ENCODE peak calls at places on chromosomes 13 and 19, in six cellular contexts. One of them, this sample, is unnamed.

GRCh38 chr13:111415216-111415615 is 94.8 kb downstream of the TEX29 start:
- DNase-seq in central memory CD4-positive, alpha-beta T cell: no peak
- DNase-seq in progenitor cell of endocrine pancreas: no peak
- DNase-seq in cardiac fibroblast: no peak
- DNase-seq in stimulated activated CD8-positive, alpha-beta memory T cell treated with anti-CD3 and anti-CD28 coated beads, Interleukin-15, amount 100 ng/mL, for 4 hours: no peak
- DNase-seq in H9: no peak
- DNase-seq in this sample: no peak

GRCh38 chr19:35153701-35154534 is 617 bp upstream of the FXYD5 start:
- DNase-seq in central memory CD4-positive, alpha-beta T cell: peak; percentile 63
- DNase-seq in progenitor cell of endocrine pancreas: peak; percentile 41
- DNase-seq in cardiac fibroblast: peak; percentile 34
- DNase-seq in stimulated activated CD8-positive, alpha-beta memory T cell treated with anti-CD3 and anti-CD28 coated beads, Interleukin-15, amount 100 ng/mL, for 4 hours: peak; percentile 52
- DNase-seq in H9: peak; percentile 71
- DNase-seq in this sample: no peak

GRCh38 chr19:11378319-11379189 is 4.1 kb downstream of the SWSAP1 start:
- DNase-seq in central memory CD4-positive, alpha-beta T cell: no peak
- DNase-seq in progenitor cell of endocrine pancreas: peak; percentile 63
- DNase-seq in cardiac fibroblast: peak; percentile 48
- DNase-seq in stimulated activated CD8-positive, alpha-beta memory T cell treated with anti-CD3 and anti-CD28 coated beads, Interleukin-15, amount 100 ng/mL, for 4 hours: no peak
- DNase-seq in H9: peak; percentile 82
- DNase-seq in this sample: peak; percentile 79

GRCh38 chr19:15280915-15281683 is 48.9 kb upstream of the EPHX3 start:
- DNase-seq in central memory CD4-positive, alpha-beta T cell: no peak
- DNase-seq in progenitor cell of endocrine pancreas: no peak
- DNase-seq in cardiac fibroblast: peak; percentile 88
- DNase-seq in stimulated activated CD8-positive, alpha-beta memory T cell treated with anti-CD3 and anti-CD28 coated beads, Interleukin-15, amount 100 ng/mL, for 4 hours: no peak
- DNase-seq in H9: no peak
- DNase-seq in this sample: peak; percentile 69

GRCh38 chr19:2759392-2759791 is 19.6 kb upstream of the SLC39A3 start:
- DNase-seq in central memory CD4-positive, alpha-beta T cell: no peak
- DNase-seq in progenitor cell of endocrine pancreas: no peak
- DNase-seq in cardiac fibroblast: no peak
- DNase-seq in stimulated activated CD8-positive, alpha-beta memory T cell treated with anti-CD3 and anti-CD28 coated beads, Interleukin-15, amount 100 ng/mL, for 4 hours: no peak
- DNase-seq in H9: no peak
- DNase-seq in this sample: no peak

GRCh38 chr13:26721251-26721939 is 39.2 kb downstream of the GPR12 start:
- DNase-seq in central memory CD4-positive, alpha-beta T cell: peak; percentile 40
- DNase-seq in progenitor cell of endocrine pancreas: no peak
- DNase-seq in cardiac fibroblast: no peak
- DNase-seq in stimulated activated CD8-positive, alpha-beta memory T cell treated with anti-CD3 and anti-CD28 coated beads, Interleukin-15, amount 100 ng/mL, for 4 hours: peak; percentile 3
- DNase-seq in H9: no peak
- DNase-seq in this sample: no peak

GRCh38 chr13:27526516-27526915 is 76.2 kb upstream of the MTIF3 start:
- DNase-seq in central memory CD4-positive, alpha-beta T cell: no peak
- DNase-seq in progenitor cell of endocrine pancreas: no peak
- DNase-seq in cardiac fibroblast: no peak
- DNase-seq in stimulated activated CD8-positive, alpha-beta memory T cell treated with anti-CD3 and anti-CD28 coated beads, Interleukin-15, amount 100 ng/mL, for 4 hours: no peak
- DNase-seq in H9: no peak
- DNase-seq in this sample: no peak

GRCh38 chr19:31356587-31357314 is 7.5 kb upstream of the TSHZ3 start:
- DNase-seq in central memory CD4-positive, alpha-beta T cell: peak; percentile 46
- DNase-seq in progenitor cell of endocrine pancreas: no peak
- DNase-seq in cardiac fibroblast: no peak
- DNase-seq in stimulated activated CD8-positive, alpha-beta memory T cell treated with anti-CD3 and anti-CD28 coated beads, Interleukin-15, amount 100 ng/mL, for 4 hours: no peak
- DNase-seq in H9: peak; percentile 77
- DNase-seq in this sample: no peak

GRCh38 chr13:102591988-102592781 is 4.6 kb upstream of the TPP2 start:
- DNase-seq in central memory CD4-positive, alpha-beta T cell: peak; percentile 70
- DNase-seq in progenitor cell of endocrine pancreas: peak; percentile 56
- DNase-seq in cardiac fibroblast: peak; percentile 78
- DNase-seq in stimulated activated CD8-positive, alpha-beta memory T cell treated with anti-CD3 and anti-CD28 coated beads, Interleukin-15, amount 100 ng/mL, for 4 hours: peak; percentile 45
- DNase-seq in H9: peak; percentile 87
- DNase-seq in this sample: peak; percentile 63

GRCh38 chr19:45953676-45954075 is 20.0 kb downstream of the NOVA2 start:
- DNase-seq in central memory CD4-positive, alpha-beta T cell: no peak
- DNase-seq in progenitor cell of endocrine pancreas: no peak
- DNase-seq in cardiac fibroblast: no peak
- DNase-seq in stimulated activated CD8-positive, alpha-beta memory T cell treated with anti-CD3 and anti-CD28 coated beads, Interleukin-15, amount 100 ng/mL, for 4 hours: no peak
- DNase-seq in H9: no peak
- DNase-seq in this sample: no peak

GRCh38 chr13:71028884-71029283 is 838.1 kb downstream of the DACH1 start:
- DNase-seq in central memory CD4-positive, alpha-beta T cell: no peak
- DNase-seq in progenitor cell of endocrine pancreas: no peak
- DNase-seq in cardiac fibroblast: no peak
- DNase-seq in stimulated activated CD8-positive, alpha-beta memory T cell treated with anti-CD3 and anti-CD28 coated beads, Interleukin-15, amount 100 ng/mL, for 4 hours: no peak
- DNase-seq in H9: no peak
- DNase-seq in this sample: no peak

GRCh38 chr13:27171244-27171829 is at the start of gene USP12:
- DNase-seq in central memory CD4-positive, alpha-beta T cell: no peak
- DNase-seq in progenitor cell of endocrine pancreas: peak; percentile 59
- DNase-seq in cardiac fibroblast: peak; percentile 36
- DNase-seq in stimulated activated CD8-positive, alpha-beta memory T cell treated with anti-CD3 and anti-CD28 coated beads, Interleukin-15, amount 100 ng/mL, for 4 hours: peak; percentile 34
- DNase-seq in H9: peak; percentile 63
- DNase-seq in this sample: no peak